ENCODE peak calls at places on chromosomes 16 and 17, in five cellular contexts. J, Q, M, G and N are unnamed samples.

GRCh38 chr16:54077412-54077821 is 209.2 kb downstream of the IRX3 start:
- DNase-seq in G (no peak), Q (peak; percentile 2), M (no peak), J (no peak), N (no peak)

GRCh38 chr17:31842416-31843381 is 16.3 kb downstream of the COPRS start:
- DNase-seq in Q (peak; percentile 71), M (peak; percentile 81), G (peak; percentile 28), J (no peak), N (peak; percentile 69)

GRCh38 chr16:2484898-2485508 is 10.1 kb downstream of the TBC1D24 start:
- DNase-seq in M (no peak), Q (no peak), J (no peak), G (no peak), N (no peak)

GRCh38 chr17:68035523-68036303 is at the start of gene KPNA2:
- DNase-seq in Q (peak; percentile 93), M (peak; percentile 96), G (peak; percentile 86), J (peak; percentile 95), N (peak; percentile 70)

GRCh38 chr17:66301864-66302741 is at the start of gene PRKCA:
- DNase-seq in G (peak; percentile 40), Q (peak; percentile 68), M (peak; percentile 65), J (no peak), N (peak; percentile 76)

GRCh38 chr17:42843358-42843934 is 934 bp upstream of the AOC2 start:
- DNase-seq in M (no peak), J (no peak), G (no peak), Q (no peak), N (peak; percentile 67)

GRCh38 chr17:81906476-81907218 is 4.6 kb downstream of the PCYT2 start:
- DNase-seq in Q (no peak), G (no peak), J (no peak), M (no peak), N (no peak)

GRCh38 chr17:50028207-50029120 is 27.4 kb upstream of the ITGA3 start:
- DNase-seq in G (no peak), M (no peak), Q (no peak), J (no peak), N (no peak)

GRCh38 chr17:3754458-3755334 is 31.0 kb downstream of the HASPIN start:
- DNase-seq in Q (peak; percentile 87), J (no peak), G (peak; percentile 63), M (peak; percentile 95), N (peak; percentile 91)